ENCODE peak calls at places on chromosomes 4 and X, in seven cellular contexts. N is endothelial cell of umbilical vein; C is astrocyte; B is heart left ventricle; Q is GM23338; S is fibroblast of lung; J is effector memory CD4-positive, alpha-beta T cell. K is an unnamed sample. For H3K4me1, the result is how much of the 10 kb centered on the place peaks cover.

GRCh38 chr4:51885371-51885770 is 42.4 kb downstream of the DCUN1D4 start:
- DNase-seq in N (peak), C (peak), B (no peak), Q (peak), S (peak), J (no peak), K (peak)

GRCh38 chrX:4668802-4669536 is 955.5 kb upstream of the PRKX start:
- DNase-seq in N (no peak), C (no peak), B (no peak), Q (no peak), S (no peak), J (no peak), K (no peak)

GRCh38 chr4:1978226-1978625 is 30.5 kb downstream of the NELFA start:
- DNase-seq in N (no peak), C (no peak), B (no peak), Q (no peak), S (no peak), J (no peak), K (no peak)

GRCh38 chr4:4865705-4866123 is 6.2 kb downstream of the MSX1 start:
- DNase-seq in N (no peak), C (no peak), B (peak), Q (peak), S (no peak), J (no peak), K (no peak)

GRCh38 chrX:149853925-149854324 is 27.1 kb upstream of the MAGEA8 start:
- DNase-seq in N (no peak), C (no peak), B (no peak), Q (no peak), S (no peak), J (no peak), K (no peak)

GRCh38 chr4:116332508-116332907 is 752.9 kb downstream of the TRAM1L1 start:
- DNase-seq in N (no peak), C (no peak), B (no peak), Q (no peak), S (no peak), J (no peak), K (no peak)

GRCh38 chr4:53920116-53920515 is 144.3 kb downstream of the CHIC2 start:
- DNase-seq in N (no peak), C (no peak), B (peak), Q (peak), S (no peak), J (no peak), K (no peak)

GRCh38 chrX:111035256-111035655 is 60.7 kb upstream of the PAK3 start:
- DNase-seq in N (no peak), C (no peak), B (no peak), Q (no peak), S (no peak), J (no peak), K (no peak)

GRCh38 chr4:30875659-30876269 is 155.6 kb downstream of the PCDH7 start:
- DNase-seq in N (no peak), C (peak), B (no peak), Q (no peak), S (no peak), J (no peak), K (no peak)

GRCh38 chr4:118683513-118683912 is 1.7 kb upstream of the METTL14 start:
- DNase-seq in N (no peak), C (no peak), B (no peak), Q (peak), S (no peak), J (no peak), K (no peak)

GRCh38 chrX:16067886-16068515 is 55.4 kb upstream of the GRPR start:
- DNase-seq in N (no peak), C (no peak), B (no peak), Q (no peak), S (no peak), J (no peak), K (no peak)

GRCh38 chrX:53595266-53595810 is 91.2 kb downstream of the HUWE1 start:
- DNase-seq in N (peak), C (no peak), B (no peak), Q (no peak), S (no peak), J (no peak), K (no peak)
- H3K27ac ChIP-seq in N (peak), C (no peak), B (no peak), Q (no peak), S (no peak), J (no peak), K (no peak)

GRCh38 chrX:71619193-71619592 is 882 bp upstream of the CXCR3 start:
- DNase-seq in N (no peak), C (peak), B (no peak), Q (no peak), S (no peak), J (peak), K (peak)
- H3K4me1 ChIP-seq in N (under half), C (under half), B (under half), Q (under half), S (under half), J (half or more), K (half or more)

DNA sequence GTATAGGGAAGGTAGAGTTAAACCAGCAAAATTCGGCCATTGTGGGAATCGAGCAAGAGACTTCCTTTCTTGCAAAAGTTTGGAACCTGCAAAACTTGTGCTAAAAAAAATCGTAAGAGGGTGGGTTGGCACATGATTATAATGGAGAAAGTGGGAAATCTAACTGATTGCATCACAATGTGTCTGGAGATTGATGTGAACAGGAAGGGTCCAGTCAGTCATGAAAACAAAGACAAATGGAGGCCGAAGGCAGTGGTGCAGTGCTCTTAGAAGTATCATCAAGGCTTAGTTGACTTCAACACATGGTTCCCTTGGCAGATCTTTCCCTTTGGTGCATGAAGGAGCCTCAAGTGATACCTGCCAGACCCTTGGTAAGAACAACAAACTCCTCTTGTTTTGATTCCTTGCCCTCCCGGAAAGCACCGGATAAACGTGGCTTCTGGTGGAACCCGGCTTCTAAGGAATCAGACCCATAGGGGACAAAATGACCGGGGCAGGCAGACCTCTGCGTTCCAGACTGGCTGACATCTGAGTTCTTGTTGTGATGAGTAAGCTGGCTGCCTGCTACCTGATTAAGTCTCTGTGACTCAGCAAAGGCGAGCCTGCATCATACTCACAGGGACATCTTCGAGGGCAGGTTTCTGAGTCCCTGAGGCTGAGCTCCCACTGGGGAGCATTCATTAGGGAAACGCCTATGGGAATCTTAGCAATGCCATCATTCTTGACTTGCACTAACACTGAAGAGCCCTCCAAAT is 87.7 kb upstream of the MAP3K15 start:
- DNase-seq in N (no peak), C (peak), B (no peak), Q (no peak), S (peak), J (no peak), K (no peak)
- H3K4me3 ChIP-seq in N (no peak), C (no peak), B (no peak), Q (no peak), S (no peak), J (no peak), K (no peak)

DNA sequence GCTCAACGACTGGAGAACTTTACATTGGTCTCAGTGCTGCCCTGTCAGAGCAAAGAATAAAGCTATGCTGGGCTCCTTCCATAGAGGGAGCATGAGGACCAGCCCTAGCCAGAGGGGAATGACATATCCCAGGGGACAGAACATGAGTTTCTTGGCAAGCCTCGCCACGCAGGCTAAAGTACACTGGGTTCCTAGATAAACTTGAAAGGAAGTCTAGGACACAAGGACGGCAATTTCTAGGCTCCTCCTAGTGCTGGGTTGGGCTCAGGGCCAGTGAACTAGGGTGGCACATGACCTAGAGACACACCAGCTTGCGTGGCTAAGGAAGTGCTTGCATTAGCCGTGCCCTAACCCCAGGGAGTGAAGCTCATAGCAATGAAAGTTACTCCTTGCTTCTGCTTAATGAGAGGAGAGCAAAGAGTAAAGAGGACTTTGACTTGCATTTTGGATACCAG is 141.0 kb downstream of the MAB21L2 start:
- DNase-seq in N (peak), C (no peak), B (peak), Q (peak), S (peak), J (no peak), K (no peak)
- H3K27ac ChIP-seq in N (no peak), C (no peak), B (peak), Q (no peak), S (no peak), J (no peak), K (no peak)

GRCh38 chr4:3526456-3526855 is 5.8 kb downstream of the LRPAP1 start:
- DNase-seq in N (no peak), C (no peak), B (no peak), Q (no peak), S (no peak), J (no peak), K (no peak)
- H3K4me1 ChIP-seq in N (under half), C (under half), B (under half), Q (under half), S (under half), J (under half), K (under half)

GRCh38 chr4:159232465-159233106 is 129.7 kb downstream of the RAPGEF2 start:
- DNase-seq in N (no peak), C (no peak), B (no peak), Q (peak), S (no peak), J (no peak), K (no peak)

GRCh38 chr4:159229164-159229563 is 126.3 kb downstream of the RAPGEF2 start:
- DNase-seq in N (peak), C (peak), B (no peak), Q (peak), S (peak), J (no peak), K (no peak)

GRCh38 chr4:159224412-159224811 is 121.5 kb downstream of the RAPGEF2 start:
- DNase-seq in N (no peak), C (no peak), B (no peak), Q (peak), S (no peak), J (no peak), K (no peak)

GRCh38 chr4:159227378-159227777 is 124.5 kb downstream of the RAPGEF2 start:
- DNase-seq in N (no peak), C (peak), B (no peak), Q (no peak), S (no peak), J (no peak), K (peak)

DNA sequence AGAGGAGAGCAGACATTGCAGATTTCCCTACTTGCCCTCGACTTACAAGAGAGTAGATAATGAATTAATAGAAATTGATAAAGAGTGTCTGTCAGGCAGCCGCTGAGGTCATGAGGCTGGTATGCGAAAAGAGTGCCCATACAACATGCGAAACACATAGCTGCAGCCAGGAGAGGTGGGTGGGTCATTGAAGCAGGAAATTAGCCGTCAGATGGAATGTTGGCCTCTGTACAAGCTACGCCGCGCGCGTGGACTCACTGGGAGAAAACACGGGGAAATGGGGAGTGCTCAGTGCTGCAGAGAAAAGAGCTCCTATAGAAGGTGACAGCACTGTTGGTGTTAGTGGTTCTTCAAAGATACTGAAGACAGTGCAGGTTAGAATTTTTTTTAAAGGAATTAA is 125.1 kb downstream of the RAPGEF2 start:
- DNase-seq in N (peak), C (peak), B (peak), Q (peak), S (peak), J (no peak), K (no peak)
- H3K4me3 ChIP-seq in N (no peak), C (peak), B (peak), Q (no peak), S (peak), J (no peak), K (no peak)

DNA sequence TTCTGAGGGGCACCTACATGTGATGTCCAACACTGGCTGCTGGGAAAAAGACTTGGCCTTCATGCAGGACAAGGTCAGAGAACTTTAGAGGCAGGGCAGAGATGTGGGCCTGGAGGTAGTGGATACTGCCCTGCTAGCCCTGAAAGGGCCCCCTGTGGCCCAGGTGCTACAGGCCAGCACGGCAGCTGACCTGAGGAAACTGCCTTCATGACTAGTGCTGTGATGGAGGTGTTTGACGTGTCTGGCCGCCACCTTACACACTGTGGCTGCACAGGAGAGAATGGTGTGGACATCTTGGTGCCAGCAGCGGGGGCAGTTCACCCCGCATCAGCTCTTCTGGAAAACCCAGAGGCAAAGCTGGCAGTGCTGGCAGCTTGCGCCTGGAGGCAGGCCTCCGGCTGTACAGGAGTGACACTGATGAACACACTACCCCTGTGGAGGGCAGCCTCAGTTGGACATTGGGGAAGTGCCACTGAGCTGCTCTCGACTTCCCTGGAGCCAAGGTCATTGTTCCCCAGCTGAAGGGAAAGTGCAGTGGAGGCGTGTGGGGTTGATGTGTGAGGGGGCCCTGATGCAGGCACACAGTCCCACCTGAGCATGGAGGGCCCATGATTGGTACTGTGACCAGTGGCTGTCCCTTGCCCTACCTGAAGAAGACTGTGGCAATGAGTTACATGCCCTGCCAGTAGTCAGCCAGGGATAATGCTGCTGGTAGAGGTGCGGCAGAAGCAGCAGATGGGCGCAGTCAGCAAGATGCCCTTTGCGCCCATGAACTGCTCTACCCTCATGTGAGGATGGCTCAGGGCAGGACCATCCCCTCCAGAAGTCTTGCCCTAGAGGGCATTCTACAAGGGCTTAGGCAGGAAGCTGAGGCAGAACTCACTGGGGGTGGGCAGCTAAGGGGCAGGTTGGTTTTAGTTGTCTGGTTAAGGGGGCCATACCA is 36.9 kb downstream of the COQ2 start:
- DNase-seq in N (no peak), C (no peak), B (no peak), Q (no peak), S (no peak), J (no peak), K (no peak)
- H3K27ac ChIP-seq in N (no peak), C (no peak), B (no peak), Q (no peak), S (no peak), J (no peak), K (no peak)